ENCODE peak calls at places on chromosomes 2 and 18, in four cellular contexts. L is suprapubic skin, W is type B pancreatic cell, G is fibroblast of lung. Y is an unnamed sample.

GRCh38 chr2:21042958-21043743 is 722 bp downstream of the APOB start:
- DNase-seq in L (peak), W (peak), G (peak), Y (peak)

GRCh38 chr2:224796695-224797305 is 80.6 kb upstream of the CCDC195 start:
- DNase-seq in L (no peak), W (no peak), G (no peak), Y (no peak)

GRCh38 chr2:64598226-64598625 is 55.5 kb downstream of the SERTAD2 start:
- DNase-seq in L (no peak), W (no peak), G (no peak), Y (no peak)

GRCh38 chr2:60957643-60958042 is 59.9 kb upstream of the PEX13 start:
- DNase-seq in L (no peak), W (no peak), G (peak), Y (no peak)

GRCh38 chr2:57443985-57444501 is 602.6 kb upstream of the VRK2 start:
- DNase-seq in L (no peak), W (no peak), G (peak), Y (no peak)

GRCh38 chr2:237886702-237887481 is 27.5 kb downstream of the RAMP1 start:
- DNase-seq in L (no peak), W (no peak), G (peak), Y (no peak)

GRCh38 chr2:45759310-45759851 is 107.9 kb downstream of the PRKCE start:
- DNase-seq in L (no peak), W (no peak), G (peak), Y (no peak)

GRCh38 chr2:58030789-58031188 is 15.8 kb upstream of the VRK2 start:
- DNase-seq in L (no peak), W (no peak), G (peak), Y (no peak)

GRCh38 chr2:155301221-155301620 is 602.7 kb downstream of the KCNJ3 start:
- DNase-seq in L (no peak), W (no peak), G (no peak), Y (no peak)

GRCh38 chr18:48922801-48923730 is 27.7 kb downstream of the SMAD7 start:
- DNase-seq in L (peak), W (no peak), G (peak), Y (no peak)

GRCh38 chr2:70132244-70133126 is 45.2 kb downstream of the PCBP1 start:
- DNase-seq in L (no peak), W (no peak), G (peak), Y (no peak)

GRCh38 chr2:199085201-199085750 is 372.5 kb downstream of the SATB2 start:
- DNase-seq in L (no peak), W (no peak), G (peak), Y (no peak)

GRCh38 chr2:191155608-191156071 is 4.8 kb upstream of the STAT4 start:
- DNase-seq in L (no peak), W (no peak), G (peak), Y (no peak)

GRCh38 chr2:169767243-169767888 is 31.3 kb upstream of the SSB start:
- DNase-seq in L (no peak), W (no peak), G (peak), Y (peak)

GRCh38 chr2:99697811-99698568 is 208.2 kb upstream of the REV1 start:
- DNase-seq in L (no peak), W (no peak), G (peak), Y (no peak)

GRCh38 chr18:48590678-48591077 is 51.8 kb downstream of the CTIF start:
- DNase-seq in L (no peak), W (no peak), G (peak), Y (no peak)

GRCh38 chr2:96146151-96146880 is 1.1 kb upstream of the DUSP2 start:
- DNase-seq in L (peak), W (no peak), G (peak), Y (no peak)

GRCh38 chr2:183079335-183079775 is 808 bp downstream of the DUSP19 start:
- DNase-seq in L (no peak), W (no peak), G (peak), Y (no peak)

GRCh38 chr18:28458751-28459150 is 281.8 kb upstream of the CDH2 start:
- DNase-seq in L (no peak), W (no peak), G (no peak), Y (no peak)
- TF ChIP-seq CTCF in L (no peak), W (no peak), G (no peak), Y (no peak)

DNA sequence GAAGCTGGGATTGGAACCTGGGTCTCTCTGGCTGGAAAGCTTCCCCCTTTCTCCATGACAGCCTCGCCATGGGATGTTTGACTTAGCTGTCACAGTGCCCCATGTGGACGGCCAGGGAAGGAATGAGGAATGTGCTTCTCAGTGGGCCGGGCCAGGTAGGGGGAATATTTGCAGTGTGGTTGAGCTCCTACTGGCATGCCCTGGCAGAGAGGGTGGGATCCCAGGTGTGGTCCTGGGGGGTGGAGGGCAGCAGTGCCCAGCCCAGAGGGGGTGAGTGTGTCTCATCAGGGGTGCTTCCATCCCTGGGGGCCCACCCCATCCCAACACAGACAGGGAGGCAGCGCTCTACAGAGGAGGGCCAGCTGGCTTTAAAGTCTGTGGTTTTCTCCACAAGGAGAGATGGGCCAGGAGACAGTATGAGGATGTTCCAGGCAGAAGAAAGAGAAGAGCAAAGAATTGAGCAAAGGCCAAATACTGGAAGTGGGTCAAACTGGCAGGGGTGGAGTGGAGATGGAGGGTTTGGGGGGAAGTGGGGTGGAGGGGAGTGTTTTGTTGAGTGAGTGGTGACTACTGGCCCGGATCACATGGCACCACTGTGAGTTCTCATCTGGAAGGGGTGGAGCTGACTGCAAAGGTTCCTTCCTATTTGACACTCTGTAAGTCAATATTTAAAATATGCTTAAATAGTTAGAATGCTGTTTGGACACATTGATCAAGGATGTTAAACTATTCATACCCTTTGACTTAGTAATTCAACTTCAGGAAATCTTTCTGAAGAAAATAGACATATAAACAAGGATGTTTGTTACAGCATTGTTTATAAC is 94.0 kb downstream of the MYCN start:
- DNase-seq in L (no peak), W (no peak), G (no peak), Y (peak)
- TF ChIP-seq CTCF in L (no peak), W (peak), G (no peak), Y (peak)

GRCh38 chr18:26083099-26083498 is 7.3 kb downstream of the SS18 start:
- DNase-seq in L (no peak), W (no peak), G (no peak), Y (no peak)
- TF ChIP-seq CTCF in L (no peak), W (no peak), G (no peak), Y (no peak)

GRCh38 chr2:13193900-13194299 is 477.2 kb downstream of the TRIB2 start:
- DNase-seq in L (no peak), W (no peak), G (peak), Y (no peak)
- TF ChIP-seq CTCF in L (no peak), W (peak), G (peak), Y (peak)

GRCh38 chr2:114261366-114261765 is 181.1 kb upstream of the DPP10 start:
- DNase-seq in L (no peak), W (no peak), G (no peak), Y (no peak)
- TF ChIP-seq CTCF in L (no peak), W (no peak), G (no peak), Y (no peak)

GRCh38 chr2:102050854-102051391 is 59.2 kb downstream of the IL1R2 start:
- DNase-seq in L (no peak), W (no peak), G (peak), Y (no peak)
- TF ChIP-seq CTCF in L (no peak), W (no peak), G (no peak), Y (no peak)